ENCODE peak calls at places on chromosomes 5 and 9, in eight cellular contexts. P, I, Y, Q, M, G, J and L are unnamed samples.

GRCh38 chr9:116661037-116661954 is 25.8 kb upstream of the TRIM32 start:
- DNase-seq in I (peak), Q (no peak), P (no peak), G (no peak), M (peak), J (no peak), Y (peak), L (no peak)

GRCh38 chr5:61677220-61677619 is 345.2 kb downstream of the ZSWIM6 start:
- DNase-seq in J (no peak), Y (no peak), Q (no peak), I (no peak), M (no peak), G (no peak), P (no peak), L (no peak)

GRCh38 chr9:96781552-96781951 is 3.7 kb upstream of the ZNF510 start:
- DNase-seq in M (peak), Y (no peak), G (no peak), I (no peak), Q (no peak), J (no peak), P (no peak), L (no peak)

GRCh38 chr5:33379757-33380156 is 61.0 kb upstream of the TARS1 start:
- DNase-seq in Y (peak), Q (no peak), P (no peak), I (peak), G (no peak), J (no peak), M (peak), L (no peak)

GRCh38 chr9:126599047-126599650 is 14.6 kb upstream of the LMX1B start:
- DNase-seq in G (no peak), J (no peak), M (peak), P (no peak), Q (no peak), Y (no peak), I (no peak), L (no peak)

GRCh38 chr5:62268239-62268638 is 37.8 kb upstream of the KIF2A start:
- DNase-seq in Q (no peak), I (peak), P (no peak), M (no peak), Y (peak), J (no peak), G (no peak), L (no peak)

GRCh38 chr5:115770466-115770865 is 46.0 kb downstream of the CDO1 start:
- DNase-seq in P (no peak), M (peak), G (no peak), Y (no peak), I (peak), Q (no peak), J (no peak), L (no peak)

GRCh38 chr9:89878003-89878411 is 273.2 kb downstream of the GADD45G start:
- DNase-seq in P (no peak), G (no peak), M (no peak), I (no peak), J (no peak), Q (peak), Y (no peak), L (no peak)

GRCh38 chr9:96020822-96021615 is 145.5 kb downstream of the ERCC6L2 start:
- DNase-seq in J (peak), Y (peak), M (peak), Q (no peak), I (no peak), G (no peak), P (peak), L (no peak)

GRCh38 chr9:121398374-121398773 is 28.3 kb upstream of the STOM start:
- DNase-seq in Q (no peak), Y (no peak), P (no peak), J (no peak), I (no peak), G (no peak), M (no peak), L (no peak)
- H3K27ac ChIP-seq in Q (no peak), Y (peak), P (no peak), J (no peak), I (no peak), G (no peak), M (no peak), L (no peak)

DNA sequence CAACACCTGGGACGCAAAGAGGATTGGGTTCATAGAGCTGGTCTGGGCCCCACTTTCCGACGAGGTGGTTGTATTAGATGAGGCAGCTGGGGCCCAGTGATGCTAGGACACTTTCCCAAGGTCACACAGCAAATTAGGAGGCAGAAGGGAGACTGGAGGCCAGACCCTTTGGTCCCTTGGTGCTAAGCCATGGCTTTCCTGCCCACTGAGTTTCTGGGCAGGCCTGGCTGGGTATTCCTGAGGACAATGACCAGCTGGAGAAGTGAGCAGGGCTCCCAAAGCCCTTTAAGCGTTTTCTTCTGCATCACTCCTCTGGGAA is 66.2 kb downstream of the PSD2 start:
- DNase-seq in Q (no peak), J (no peak), P (no peak), Y (no peak), M (no peak), I (no peak), G (no peak), L (no peak)
- H3K27ac ChIP-seq in Q (no peak), J (no peak), P (no peak), Y (no peak), M (no peak), I (no peak), G (no peak), L (no peak)

GRCh38 chr9:70586506-70586905 is 172.0 kb upstream of the KLF9 start:
- DNase-seq in G (no peak), I (no peak), Q (no peak), M (no peak), P (no peak), Y (peak), J (no peak), L (no peak)
- H3K27ac ChIP-seq in G (no peak), I (no peak), Q (no peak), M (no peak), P (no peak), Y (peak), J (no peak), L (no peak)

DNA sequence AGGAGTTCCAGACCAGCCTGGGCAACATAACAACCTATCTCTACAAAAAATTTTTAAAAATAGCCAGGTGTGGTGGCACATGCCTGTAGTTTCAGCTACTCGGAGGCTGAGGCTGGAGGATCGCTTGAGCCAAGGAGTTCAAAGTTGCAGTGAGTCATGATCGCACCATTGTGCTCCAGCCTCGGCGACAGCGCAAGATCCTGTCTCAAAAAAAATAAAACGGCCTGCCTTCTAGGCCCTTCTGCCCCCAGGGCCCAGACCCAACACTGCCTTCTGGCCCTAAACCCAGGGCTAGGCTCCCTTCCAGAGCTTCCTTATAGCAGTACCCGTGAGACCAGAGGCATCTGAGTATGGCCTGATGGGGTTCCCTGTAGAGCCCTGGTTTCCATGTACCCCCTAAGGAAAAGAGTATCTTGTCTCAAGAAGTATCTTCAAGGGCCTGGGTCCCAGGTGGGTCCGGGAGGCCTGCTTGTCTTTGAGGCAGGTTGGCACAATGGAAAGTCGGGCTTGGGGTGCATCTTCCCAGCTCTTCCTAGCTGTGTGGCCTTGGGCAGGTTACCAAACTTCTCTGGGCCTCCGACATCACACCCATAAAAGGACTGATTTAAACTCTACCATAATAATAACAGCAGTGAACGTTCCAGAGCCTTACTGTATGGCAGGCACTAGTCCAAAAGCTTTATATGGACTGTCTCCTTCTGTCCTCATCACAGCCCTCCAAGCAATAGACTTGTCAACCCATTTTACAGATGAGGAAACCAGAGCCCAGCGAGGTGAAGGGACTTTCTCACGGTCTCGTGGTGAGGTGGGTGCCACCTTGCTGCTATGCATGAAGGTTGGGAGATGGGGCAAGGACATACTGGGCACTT is 9.7 kb downstream of the LRRC8A start:
- DNase-seq in Y (no peak), Q (no peak), J (no peak), I (no peak), P (no peak), M (no peak), G (no peak), L (no peak)
- H3K27ac ChIP-seq in Y (peak), Q (peak), J (peak), I (peak), P (no peak), M (no peak), G (peak), L (peak)

GRCh38 chr9:107046692-107047091 is 183.7 kb downstream of the ZNF462 start:
- DNase-seq in J (no peak), G (no peak), Q (no peak), Y (no peak), I (no peak), M (no peak), P (no peak), L (no peak)
- H3K27ac ChIP-seq in J (no peak), G (no peak), Q (no peak), Y (no peak), I (no peak), M (no peak), P (no peak), L (no peak)

GRCh38 chr9:128011071-128011817 is 30.5 kb upstream of the EEIG1 start:
- DNase-seq in P (no peak), G (no peak), J (no peak), Q (peak), Y (no peak), M (no peak), I (peak), L (no peak)
- H3K27ac ChIP-seq in P (no peak), G (no peak), J (no peak), Q (peak), Y (no peak), M (no peak), I (peak), L (no peak)

GRCh38 chr5:128536861-128537305 is 1.2 kb downstream of the FBN2 start:
- DNase-seq in P (no peak), J (no peak), G (no peak), Y (peak), Q (no peak), M (peak), I (no peak), L (no peak)
- H3K27ac ChIP-seq in P (no peak), J (no peak), G (no peak), Y (peak), Q (peak), M (no peak), I (peak), L (no peak)

GRCh38 chr5:172444626-172445365 is 9.5 kb downstream of the SH3PXD2B start:
- DNase-seq in Y (no peak), M (no peak), P (no peak), Q (peak), J (no peak), I (no peak), G (no peak), L (no peak)
- H3K27ac ChIP-seq in Y (peak), M (no peak), P (no peak), Q (peak), J (peak), I (peak), G (no peak), L (no peak)

GRCh38 chr9:70420267-70421019 is 6.0 kb upstream of the KLF9 start:
- DNase-seq in G (peak), P (peak), Y (peak), J (peak), I (peak), M (peak), Q (peak), L (peak)

GRCh38 chr9:70421020-70421271 is 6.5 kb upstream of the KLF9 start:
- DNase-seq in G (no peak), J (peak), I (no peak), M (no peak), Y (no peak), P (no peak), Q (no peak), L (no peak)

GRCh38 chr9:70422371-70423043 is 8.1 kb upstream of the KLF9 start:
- DNase-seq in P (no peak), Q (no peak), J (no peak), M (no peak), G (no peak), I (no peak), Y (no peak), L (no peak)

GRCh38 chr9:70419546-70420266 is 5.2 kb upstream of the KLF9 start:
- DNase-seq in G (peak), Q (peak), Y (peak), P (peak), I (peak), M (peak), J (peak), L (peak)

DNA sequence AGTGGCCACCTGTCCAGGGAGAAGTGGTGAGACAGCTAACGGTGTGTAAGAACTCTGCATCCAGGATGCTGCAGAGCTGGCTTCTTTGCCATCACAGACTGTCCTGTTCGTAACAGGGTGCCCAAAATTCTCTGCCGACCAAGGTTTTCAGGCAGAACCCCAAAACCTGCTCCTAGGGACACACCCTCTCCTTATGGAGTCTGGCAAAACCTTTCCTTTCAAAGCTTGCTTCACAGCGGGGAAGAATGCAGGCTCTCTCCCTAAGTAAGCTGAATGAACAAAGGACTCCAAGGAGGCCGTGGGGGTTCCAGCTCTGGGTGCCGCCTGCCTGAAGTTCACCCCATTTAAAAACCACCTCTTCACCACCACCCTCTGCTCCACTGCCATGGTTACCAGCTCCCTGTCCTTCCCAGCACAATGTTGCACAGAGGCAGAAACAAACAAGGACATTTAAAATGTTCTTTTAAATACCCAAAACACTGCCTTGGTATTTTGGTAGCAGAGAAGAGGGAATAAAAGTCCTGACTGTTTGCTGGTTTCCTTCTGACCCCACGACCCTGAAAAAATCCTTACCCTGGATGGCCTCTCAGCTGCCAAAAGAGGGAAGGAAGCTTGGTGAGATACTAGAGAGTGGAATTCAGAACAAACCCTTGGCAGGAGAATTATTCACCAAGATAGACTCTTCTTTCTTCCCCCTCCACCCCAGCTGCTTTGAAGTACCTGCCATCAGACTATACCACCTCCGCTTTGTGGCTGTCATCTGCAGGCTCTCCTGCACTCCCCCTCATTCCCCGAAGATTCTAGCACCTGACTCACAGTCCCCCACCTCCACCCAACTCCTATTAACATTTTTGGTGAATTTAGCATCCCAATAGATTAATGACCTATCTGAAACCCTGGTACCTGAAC is 7.1 kb upstream of the KLF9 start:
- DNase-seq in J (no peak), P (peak), I (no peak), M (peak), Q (no peak), Y (peak), G (peak), L (peak)
- H3K27ac ChIP-seq in J (peak), P (peak), I (peak), M (no peak), Q (peak), Y (peak), G (peak), L (peak)